ENCODE peak calls at places on chromosomes 7 and 10, in four cellular contexts. One of them, this sample, is unnamed.

GRCh38 chr7:77330169-77330882 is 85.8 kb downstream of the GSAP start:
- DNase-seq in tibial artery: no peak
- DNase-seq in transverse colon: no peak
- DNase-seq in stomach: no peak
- DNase-seq in this sample: no peak

GRCh38 chr10:101939273-101939635 is 95.7 kb upstream of the KCNIP2 start:
- DNase-seq in tibial artery: no peak
- DNase-seq in transverse colon: no peak
- DNase-seq in stomach: no peak
- DNase-seq in this sample: no peak

GRCh38 chr7:145599376-145599775 is 517.2 kb upstream of the CNTNAP2 start:
- DNase-seq in tibial artery: no peak
- DNase-seq in transverse colon: no peak
- DNase-seq in stomach: no peak
- DNase-seq in this sample: no peak

GRCh38 chr7:132518102-132518838 is 58.0 kb downstream of the PLXNA4 start:
- DNase-seq in tibial artery: no peak
- DNase-seq in transverse colon: no peak
- DNase-seq in stomach: no peak
- DNase-seq in this sample: no peak

GRCh38 chr10:131175891-131176290 is 135.6 kb downstream of the TCERG1L start:
- DNase-seq in tibial artery: no peak
- DNase-seq in transverse colon: no peak
- DNase-seq in stomach: no peak
- DNase-seq in this sample: no peak

GRCh38 chr7:139853576-139854511 is 24.8 kb downstream of the TBXAS1 start:
- DNase-seq in tibial artery: peak; percentile 84
- DNase-seq in transverse colon: peak; percentile 44
- DNase-seq in stomach: peak; percentile 39
- DNase-seq in this sample: peak; percentile 81

GRCh38 chr7:2688409-2689342 is 674 bp downstream of the AMZ1 start:
- DNase-seq in tibial artery: no peak
- DNase-seq in transverse colon: no peak
- DNase-seq in stomach: no peak
- DNase-seq in this sample: no peak

GRCh38 chr7:91556956-91557650 is 292.9 kb downstream of the FZD1 start:
- DNase-seq in tibial artery: no peak
- DNase-seq in transverse colon: no peak
- DNase-seq in stomach: no peak
- DNase-seq in this sample: no peak

GRCh38 chr7:5701085-5701914 is 80.2 kb downstream of the RNF216 start:
- DNase-seq in tibial artery: no peak
- DNase-seq in transverse colon: no peak
- DNase-seq in stomach: no peak
- DNase-seq in this sample: no peak

GRCh38 chr7:27169658-27170493 is 4.2 kb downstream of the HOXA10 start:
- DNase-seq in tibial artery: peak; percentile 77
- DNase-seq in transverse colon: peak; percentile 28
- DNase-seq in stomach: no peak
- DNase-seq in this sample: peak; percentile 19

GRCh38 chr10:73857446-73857845 is 16.9 kb downstream of the CAMK2G start:
- DNase-seq in tibial artery: no peak
- DNase-seq in transverse colon: no peak
- DNase-seq in stomach: no peak
- DNase-seq in this sample: no peak

GRCh38 chr7:120276720-120277119 is 3.7 kb downstream of the KCND2 start:
- DNase-seq in tibial artery: no peak
- DNase-seq in transverse colon: no peak
- DNase-seq in stomach: no peak
- DNase-seq in this sample: no peak

GRCh38 chr10:128062331-128062730 is 63.9 kb downstream of the MKI67 start:
- DNase-seq in tibial artery: peak; percentile 61
- DNase-seq in transverse colon: no peak
- DNase-seq in stomach: no peak
- DNase-seq in this sample: no peak

GRCh38 chr10:69389827-69390490 is 26.8 kb downstream of the TACR2 start:
- DNase-seq in tibial artery: no peak
- DNase-seq in transverse colon: no peak
- DNase-seq in stomach: peak; percentile 56
- DNase-seq in this sample: no peak

GRCh38 chr10:85986777-85987176 is 379.8 kb downstream of the GRID1 start:
- DNase-seq in tibial artery: no peak
- DNase-seq in transverse colon: no peak
- DNase-seq in stomach: no peak
- DNase-seq in this sample: no peak

GRCh38 chr7:87192784-87193487 is 26.6 kb downstream of the TMEM243 start:
- DNase-seq in tibial artery: no peak
- DNase-seq in transverse colon: no peak
- DNase-seq in stomach: no peak
- DNase-seq in this sample: no peak

GRCh38 chr7:70693690-70694356 is 438.1 kb upstream of the GALNT17 start:
- DNase-seq in tibial artery: peak; percentile 88
- DNase-seq in transverse colon: peak; percentile 85
- DNase-seq in stomach: peak; percentile 76
- DNase-seq in this sample: peak; percentile 66

GRCh38 chr10:110013615-110014293 is 6.0 kb downstream of the ADD3 start:
- DNase-seq in tibial artery: no peak
- DNase-seq in transverse colon: no peak
- DNase-seq in stomach: no peak
- DNase-seq in this sample: no peak

GRCh38 chr7:47413526-47414341 is 168.2 kb downstream of the TNS3 start:
- DNase-seq in tibial artery: peak; percentile 24
- DNase-seq in transverse colon: no peak
- DNase-seq in stomach: no peak
- DNase-seq in this sample: peak; percentile 48

GRCh38 chr7:16684935-16685334 is 39.0 kb downstream of the BZW2 start:
- DNase-seq in tibial artery: no peak
- DNase-seq in transverse colon: no peak
- DNase-seq in stomach: no peak
- DNase-seq in this sample: no peak

GRCh38 chr10:11756766-11757315 is 14.7 kb downstream of the ECHDC3 start:
- DNase-seq in tibial artery: peak; percentile 49
- DNase-seq in transverse colon: no peak
- DNase-seq in stomach: no peak
- DNase-seq in this sample: no peak

GRCh38 chr7:18180685-18181084 is 153.0 kb upstream of the PRPS1L1 start:
- DNase-seq in tibial artery: no peak
- DNase-seq in transverse colon: no peak
- DNase-seq in stomach: no peak
- DNase-seq in this sample: no peak

GRCh38 chr10:22436893-22437619 is 91.8 kb downstream of the SPAG6 start:
- DNase-seq in tibial artery: peak; percentile 93
- DNase-seq in transverse colon: peak; percentile 91
- DNase-seq in stomach: peak; percentile 91
- DNase-seq in this sample: peak; percentile 86

GRCh38 chr10:788796-789748 is 99.6 kb upstream of the DIP2C start:
- DNase-seq in tibial artery: peak; percentile 81
- DNase-seq in transverse colon: peak; percentile 82
- DNase-seq in stomach: peak; percentile 83
- DNase-seq in this sample: peak; percentile 96

GRCh38 chr10:70648427-70648826 is 23.9 kb upstream of the ADAMTS14 start:
- DNase-seq in tibial artery: no peak
- DNase-seq in transverse colon: no peak
- DNase-seq in stomach: no peak
- DNase-seq in this sample: no peak

GRCh38 chr10:101580486-101581399 is 7.3 kb downstream of the POLL start:
- DNase-seq in tibial artery: no peak
- DNase-seq in transverse colon: no peak
- DNase-seq in stomach: no peak
- DNase-seq in this sample: no peak

GRCh38 chr10:7913122-7913872 is 95.0 kb downstream of the TAF3 start:
- DNase-seq in tibial artery: no peak
- DNase-seq in transverse colon: no peak
- DNase-seq in stomach: no peak
- DNase-seq in this sample: no peak

GRCh38 chr7:55593515-55594318 is 21.4 kb upstream of the VOPP1 start:
- DNase-seq in tibial artery: peak; percentile 77
- DNase-seq in transverse colon: peak; percentile 82
- DNase-seq in stomach: peak; percentile 76
- DNase-seq in this sample: peak; percentile 78

GRCh38 chr10:125156739-125157472 is 3.5 kb downstream of the CTBP2 start:
- DNase-seq in tibial artery: peak; percentile 35
- DNase-seq in transverse colon: no peak
- DNase-seq in stomach: peak; percentile 67
- DNase-seq in this sample: no peak

DNA sequence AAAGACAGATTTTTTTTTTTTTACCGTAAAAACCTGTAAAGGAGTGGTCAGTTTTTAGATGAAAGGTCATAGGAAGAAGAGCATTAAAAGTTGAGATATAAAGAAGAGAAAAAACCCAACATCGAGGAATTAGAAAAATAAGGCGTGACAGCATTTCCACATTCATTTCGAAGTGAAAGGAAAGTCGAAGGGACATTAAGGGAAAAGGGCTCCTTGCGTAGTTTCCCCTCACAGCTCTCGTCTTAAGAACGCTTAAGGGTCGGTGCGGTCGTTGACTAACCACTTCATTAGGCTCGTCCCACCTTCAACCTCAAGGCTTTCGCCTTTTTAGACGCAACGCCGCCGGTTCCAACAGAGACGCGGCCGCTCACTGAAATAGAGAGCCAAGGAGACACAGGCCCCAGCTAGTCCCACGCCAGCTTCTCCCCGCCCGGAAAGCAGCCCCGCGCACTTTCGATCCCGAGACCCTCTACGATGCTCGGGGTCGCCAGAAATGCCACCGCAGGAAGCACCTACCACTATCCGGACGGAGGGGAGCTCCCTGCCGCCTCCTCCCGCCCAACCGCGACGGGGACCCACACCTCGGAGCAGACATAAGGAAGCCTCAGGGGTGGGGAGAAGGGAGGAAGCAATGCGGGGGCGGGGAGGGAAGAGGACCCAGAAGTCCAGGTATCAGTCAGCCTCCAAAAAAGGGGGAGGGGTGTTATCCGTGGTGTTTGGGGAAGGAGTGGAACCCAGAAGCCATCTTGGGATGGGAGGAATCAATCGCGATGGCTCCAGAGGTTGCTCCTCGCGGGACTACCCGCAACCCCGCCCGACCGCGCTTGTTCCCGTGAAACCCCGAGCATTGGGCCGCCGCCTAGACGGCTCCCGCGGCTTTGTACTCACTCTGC is 634 bp downstream of the TRA2A start:
- DNase-seq in tibial artery: no peak
- DNase-seq in transverse colon: peak; percentile 50
- DNase-seq in stomach: peak; percentile 48
- DNase-seq in this sample: peak; percentile 63
- H3K4me1 ChIP-seq in tibial artery: peaks cover 24% of the 10 kb centered on the region
- H3K4me1 ChIP-seq in transverse colon: peaks cover 45% of the 10 kb centered on the region
- H3K4me1 ChIP-seq in stomach: peaks cover 30% of the 10 kb centered on the region
- H3K4me1 ChIP-seq in this sample: no peaks in the 10 kb centered on the region

GRCh38 chr7:122301291-122301690 is 3.3 kb downstream of the FEZF1 start:
- DNase-seq in tibial artery: no peak
- DNase-seq in transverse colon: no peak
- DNase-seq in stomach: no peak
- DNase-seq in this sample: no peak

GRCh38 chr7:122298618-122299017 is 5.9 kb downstream of the FEZF1 start:
- DNase-seq in tibial artery: no peak
- DNase-seq in transverse colon: no peak
- DNase-seq in stomach: no peak
- DNase-seq in this sample: no peak

GRCh38 chr7:122299624-122299934 is 5.0 kb downstream of the FEZF1 start:
- DNase-seq in tibial artery: no peak
- DNase-seq in transverse colon: no peak
- DNase-seq in stomach: no peak
- DNase-seq in this sample: no peak

GRCh38 chr7:122300607-122301079 is 3.9 kb downstream of the FEZF1 start:
- DNase-seq in tibial artery: no peak
- DNase-seq in transverse colon: no peak
- DNase-seq in stomach: no peak
- DNase-seq in this sample: no peak

DNA sequence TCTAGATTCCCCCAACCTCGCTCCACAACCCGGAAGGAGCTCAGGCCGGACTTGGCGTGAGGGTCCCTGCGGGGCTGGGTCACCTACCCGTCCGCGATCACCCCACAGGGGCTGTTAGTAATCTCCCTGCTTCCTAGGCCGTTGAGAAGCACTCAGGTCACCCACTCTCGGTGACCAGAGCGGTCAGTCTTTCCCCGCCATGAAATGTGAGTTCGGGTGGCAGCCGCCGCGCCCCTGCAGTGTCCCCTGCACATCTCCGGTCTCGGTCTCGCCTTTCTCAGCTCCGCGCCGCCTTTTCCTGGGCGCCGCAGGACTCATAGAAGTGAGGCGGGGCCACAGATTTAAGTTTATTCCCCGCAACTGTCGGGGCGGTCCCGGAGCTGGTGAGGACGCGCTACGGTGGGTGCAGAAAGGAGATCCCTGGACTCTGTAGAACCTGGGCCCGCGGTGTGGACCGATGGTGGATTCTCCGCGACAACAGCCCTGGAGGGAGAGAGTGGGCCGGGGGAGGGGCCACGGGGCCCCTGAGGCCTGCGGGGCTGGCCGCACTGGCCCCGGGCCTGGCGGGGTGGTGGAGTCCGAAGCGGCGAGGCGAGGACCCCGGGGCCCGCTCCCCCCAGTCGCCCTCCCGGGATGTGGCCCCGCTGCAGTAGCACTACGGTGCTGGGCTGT is 4.5 kb downstream of the FEZF1 start:
- DNase-seq in tibial artery: no peak
- DNase-seq in transverse colon: no peak
- DNase-seq in stomach: no peak
- DNase-seq in this sample: no peak
- H3K4me3 ChIP-seq in tibial artery: peak overlapping the region; percentile 1
- H3K4me3 ChIP-seq in transverse colon: no peak overlapping the region
- H3K4me3 ChIP-seq in stomach: no peak overlapping the region
- H3K4me3 ChIP-seq in this sample: no peak overlapping the region

DNA sequence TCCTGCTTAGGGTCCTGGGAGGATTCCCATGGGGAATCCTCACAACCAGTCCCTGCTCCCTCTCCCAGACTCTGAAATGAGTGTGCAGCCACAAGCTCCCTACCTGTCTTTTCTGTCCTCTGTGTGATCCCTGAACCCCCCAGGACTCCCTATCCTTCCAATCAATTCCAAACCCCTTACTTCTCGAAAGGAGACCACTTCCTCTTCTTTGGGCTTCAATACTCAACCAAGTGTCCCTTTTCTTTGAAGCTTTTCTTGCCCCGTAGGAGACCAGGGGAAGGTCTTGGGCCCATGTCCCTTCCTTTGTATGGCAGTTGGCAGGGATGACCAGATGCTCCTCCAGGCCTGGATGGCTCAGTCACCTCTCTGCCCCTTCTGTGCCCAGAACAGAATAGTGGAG is 1.7 kb downstream of the AEBP1 start:
- DNase-seq in tibial artery: no peak
- DNase-seq in transverse colon: no peak
- DNase-seq in stomach: no peak
- DNase-seq in this sample: no peak
- H3K4me1 ChIP-seq in tibial artery: peaks cover 86% of the 10 kb centered on the region
- H3K4me1 ChIP-seq in transverse colon: peaks cover 3% of the 10 kb centered on the region
- H3K4me1 ChIP-seq in stomach: peaks cover 21% of the 10 kb centered on the region
- H3K4me1 ChIP-seq in this sample: no peaks in the 10 kb centered on the region

DNA sequence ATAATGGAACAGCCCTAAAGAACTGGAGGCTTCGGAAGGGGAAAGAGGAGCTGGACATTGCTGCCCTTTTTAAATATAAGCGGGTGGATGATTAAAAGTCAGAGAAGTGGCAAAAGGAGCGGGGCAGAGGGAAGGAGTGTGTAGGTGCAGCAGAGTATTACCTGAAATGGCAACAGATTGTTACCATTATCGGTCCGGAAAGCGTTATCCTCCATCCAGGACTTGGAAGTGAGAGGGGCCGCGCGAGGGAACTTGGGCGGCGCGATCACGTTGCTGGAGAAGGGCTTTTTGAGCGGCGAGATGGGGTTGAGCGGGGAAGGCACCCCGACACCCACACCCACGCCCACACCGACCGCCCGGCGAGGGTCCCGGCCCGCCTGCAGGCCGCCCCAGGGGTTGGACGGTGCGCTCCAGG is 51.7 kb downstream of the CPEB3 start:
- DNase-seq in tibial artery: no peak
- DNase-seq in transverse colon: no peak
- DNase-seq in stomach: no peak
- DNase-seq in this sample: no peak
- H3K4me3 ChIP-seq in tibial artery: peak overlapping the region; percentile 88
- H3K4me3 ChIP-seq in transverse colon: peak overlapping the region; percentile 73
- H3K4me3 ChIP-seq in stomach: peak overlapping the region; percentile 77
- H3K4me3 ChIP-seq in this sample: peak overlapping the region; percentile 66